ENCODE peak calls at places on chromosomes 4 and X, in eight cellular contexts. Z is suprapubic skin, V is endothelial cell of umbilical vein, W is GM12878, T is esophagus muscularis mucosa, B is HepG2, Q is H1, C is HCT116. S is an unnamed sample.

GRCh38 chrX:30489323-30489722 is 88.2 kb downstream of the TASL start:
- DNase-seq in T (no peak), V (no peak), C (peak; percentile 8), B (peak; percentile 21), Z (no peak), W (no peak), Q (no peak), S (no peak)

GRCh38 chr4:53309321-53310020 is 56.4 kb downstream of the SCFD2 start:
- DNase-seq in B (no peak), Q (no peak), V (no peak), T (no peak), C (no peak), Z (no peak), W (no peak), S (no peak)

GRCh38 chr4:41991916-41992767 is 1.8 kb downstream of the SLC30A9 start:
- DNase-seq in W (no peak), Q (no peak), V (no peak), C (no peak), T (no peak), Z (no peak), B (peak; percentile 25), S (no peak)

GRCh38 chr4:185805979-185806378 is 6.0 kb downstream of the SORBS2 start:
- DNase-seq in W (no peak), C (no peak), Z (no peak), T (peak; percentile 45), B (no peak), V (no peak), Q (no peak), S (no peak)

GRCh38 chr4:157389751-157390150 is 169.2 kb downstream of the GRIA2 start:
- DNase-seq in B (no peak), T (no peak), Z (no peak), V (peak; percentile 35), W (no peak), Q (no peak), C (no peak), S (no peak)

GRCh38 chr4:163624727-163625126 is 130.2 kb downstream of the TMA16 start:
- DNase-seq in C (no peak), B (no peak), W (no peak), Z (no peak), Q (no peak), V (no peak), T (no peak), S (no peak)

GRCh38 chr4:566508-567295 is 9.4 kb downstream of the TMEM271 start:
- DNase-seq in T (peak; percentile 64), Z (no peak), Q (no peak), W (no peak), C (no peak), B (no peak), V (no peak), S (no peak)

GRCh38 chr4:99863804-99864203 is 30.4 kb downstream of the LAMTOR3 start:
- DNase-seq in Q (no peak), Z (no peak), T (no peak), V (peak; percentile 10), B (no peak), W (no peak), C (no peak), S (no peak)

GRCh38 chr4:177339794-177340374 is 30.2 kb downstream of the NEIL3 start:
- DNase-seq in T (no peak), Z (no peak), Q (no peak), V (peak; percentile 57), C (peak; percentile 4), W (peak; percentile 4), B (peak; percentile 29), S (no peak)

GRCh38 chrX:115595049-115595448 is 34.1 kb downstream of the PLS3 start:
- DNase-seq in Q (no peak), V (peak; percentile 71), W (no peak), T (no peak), B (no peak), Z (no peak), C (no peak), S (no peak)

GRCh38 chr4:55637272-55637820 is 1.2 kb upstream of the NMU start:
- DNase-seq in Q (no peak), T (no peak), C (no peak), W (no peak), B (no peak), Z (no peak), V (no peak), S (no peak)

GRCh38 chrX:45771560-45772340 is 571.1 kb upstream of the DIPK2B start:
- DNase-seq in Z (no peak), V (peak; percentile 80), T (no peak), W (no peak), B (no peak), C (no peak), Q (no peak), S (no peak)

GRCh38 chr4:173991814-173992213 is 291.7 kb downstream of the FBXO8 start:
- DNase-seq in B (no peak), T (no peak), C (no peak), V (no peak), Q (no peak), Z (no peak), W (no peak), S (no peak)

GRCh38 chr4:173990126-173990878 is 293.2 kb downstream of the FBXO8 start:
- DNase-seq in C (peak; percentile 24), Z (no peak), V (peak; percentile 12), Q (peak; percentile 17), W (no peak), T (no peak), B (peak; percentile 15), S (no peak)

GRCh38 chr4:173991321-173991720 is 292.1 kb downstream of the FBXO8 start:
- DNase-seq in Z (no peak), Q (no peak), C (no peak), B (no peak), W (no peak), V (no peak), T (no peak), S (no peak)

DNA sequence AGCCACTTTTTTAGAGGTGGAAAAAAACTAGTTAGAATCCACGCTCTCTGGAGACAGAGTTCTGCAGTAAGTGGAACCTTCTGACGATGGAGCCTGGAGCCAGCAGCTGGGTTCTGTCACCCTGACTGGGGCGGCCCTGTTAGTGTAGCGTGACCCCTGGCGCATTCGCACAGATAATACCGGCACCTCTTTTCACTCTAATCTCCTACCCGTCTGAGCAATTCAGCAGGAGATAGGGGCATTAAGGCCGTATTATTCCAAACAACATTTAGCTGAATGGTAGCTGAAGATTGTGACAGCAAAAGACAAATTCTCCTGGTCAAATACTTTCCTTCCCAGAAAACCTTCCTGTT is 292.6 kb downstream of the FBXO8 start:
- DNase-seq in Z (no peak), C (no peak), T (no peak), Q (no peak), B (no peak), V (no peak), W (no peak), S (no peak)
- TF ChIP-seq POLR2AphosphoS5 in Z (no peak), C (no peak), T (peak; percentile 32), Q (no peak), B (no peak), V (no peak), W (no peak), S (no peak)

GRCh38 chrX:8245411-8245810 is 74.3 kb upstream of the VCX2 start:
- DNase-seq in C (no peak), B (no peak), V (no peak), T (no peak), Z (no peak), Q (no peak), W (no peak), S (no peak)

GRCh38 chrX:8244301-8244700 is 73.2 kb upstream of the VCX2 start:
- DNase-seq in Z (no peak), C (no peak), W (no peak), Q (no peak), V (no peak), B (no peak), T (no peak), S (no peak)

GRCh38 chrX:8237718-8238117 is 66.7 kb upstream of the VCX2 start:
- DNase-seq in B (peak; percentile 0), Q (no peak), T (no peak), W (no peak), V (no peak), C (no peak), Z (no peak), S (no peak)

GRCh38 chrX:8242431-8242830 is 71.4 kb upstream of the VCX2 start:
- DNase-seq in T (no peak), W (no peak), Z (no peak), C (no peak), V (no peak), B (no peak), Q (no peak), S (no peak)
- H3K4me1 ChIP-seq in T (peaks cover 9% of the 10 kb centered on the region), W (no peaks in the 10 kb centered on the region), Z (no peaks in the 10 kb centered on the region), C (no peaks in the 10 kb centered on the region), V (no peaks in the 10 kb centered on the region), B (no peaks in the 10 kb centered on the region), Q (no peaks in the 10 kb centered on the region), S (no peaks in the 10 kb centered on the region)

GRCh38 chr4:8695237-8696219 is 103.0 kb downstream of the CPZ start:
- DNase-seq in T (no peak), W (no peak), Q (no peak), C (no peak), B (no peak), Z (no peak), V (no peak), S (no peak)
- TF ChIP-seq POLR2A in T (no peak), W (no peak), Q (no peak), C (no peak), B (no peak), Z (no peak), V (no peak), S (no peak)

GRCh38 chr4:102625232-102625930 is 124.2 kb downstream of the NFKB1 start:
- DNase-seq in W (no peak), C (no peak), V (peak; percentile 23), B (peak; percentile 59), T (no peak), Q (no peak), Z (no peak), S (no peak)

GRCh38 chr4:102631616-102632015 is 129.2 kb downstream of the MANBA start:
- DNase-seq in B (no peak), V (no peak), T (no peak), W (no peak), Z (no peak), C (no peak), Q (no peak), S (no peak)

GRCh38 chr4:102629686-102630085 is 128.5 kb downstream of the NFKB1 start:
- DNase-seq in B (no peak), Z (no peak), Q (no peak), V (no peak), W (no peak), T (no peak), C (no peak), S (no peak)

GRCh38 chr4:102632236-102632635 is 128.5 kb downstream of the MANBA start:
- DNase-seq in Z (no peak), C (no peak), V (peak; percentile 57), T (no peak), W (no peak), Q (no peak), B (no peak), S (no peak)

DNA sequence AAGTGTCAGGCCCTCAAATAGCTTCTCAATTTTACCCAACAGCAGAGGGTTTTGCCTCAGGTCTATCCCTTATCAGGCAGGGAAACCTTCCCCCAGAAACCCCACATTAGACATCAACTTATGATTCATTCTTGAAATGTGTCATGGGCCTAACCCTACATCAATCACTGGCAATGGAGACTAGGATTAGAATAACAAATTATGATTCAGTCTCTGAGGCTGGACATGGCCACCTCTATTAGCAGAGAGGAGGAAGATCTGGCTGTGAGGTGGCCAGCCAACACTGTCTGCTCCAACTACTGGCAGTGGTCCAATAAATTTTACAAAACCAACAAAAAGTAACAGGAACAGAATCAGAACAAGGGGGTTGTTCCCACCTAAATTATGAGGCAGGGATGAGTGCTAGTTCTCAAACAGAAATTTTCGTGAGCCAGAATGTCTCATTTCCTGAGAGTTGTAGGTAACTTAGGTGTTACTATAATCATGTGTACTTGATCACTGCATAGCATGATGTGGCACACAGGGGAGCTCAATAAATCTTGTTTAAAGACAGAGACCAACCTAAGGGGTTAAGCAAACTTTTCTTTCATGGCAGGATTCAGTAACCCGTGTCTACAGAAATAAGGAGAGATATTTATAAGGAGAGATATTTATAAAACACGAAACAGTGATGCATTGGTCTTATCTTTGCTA is 126.8 kb downstream of the NFKB1 start:
- DNase-seq in C (peak; percentile 22), W (no peak), Z (no peak), B (no peak), V (peak; percentile 68), Q (no peak), T (no peak), S (no peak)
- TF ChIP-seq POLR2AphosphoS5 in C (no peak), W (no peak), Z (no peak), B (no peak), V (no peak), Q (no peak), T (no peak), S (no peak)